ENCODE peak calls at places on chromosomes 7 and 10, in eight cellular contexts. One of them, this sample, is unnamed.

GRCh38 chr10:76085773-76086570 is 654.5 kb downstream of the LRMDA start:
- DNase-seq in IMR-90: no peak
- DNase-seq in fibroblast of pulmonary artery: no peak
- DNase-seq in astrocyte of the cerebellum: no peak
- DNase-seq in BJ: no peak
- DNase-seq in foreskin fibroblast: no peak
- DNase-seq in Caco-2: no peak
- DNase-seq in HCT116: no peak
- DNase-seq in this sample: no peak

GRCh38 chr10:76022366-76022765 is 590.9 kb downstream of the LRMDA start:
- DNase-seq in IMR-90: no peak
- DNase-seq in HCT116: no peak
- DNase-seq in fibroblast of pulmonary artery: no peak
- DNase-seq in foreskin fibroblast: no peak
- DNase-seq in BJ: no peak
- DNase-seq in astrocyte of the cerebellum: no peak
- DNase-seq in Caco-2: no peak
- DNase-seq in this sample: no peak

GRCh38 chr7:35263396-35263795 is 9.5 kb upstream of the TBX20 start:
- DNase-seq in HCT116: no peak
- DNase-seq in astrocyte of the cerebellum: no peak
- DNase-seq in Caco-2: no peak
- DNase-seq in IMR-90: no peak
- DNase-seq in foreskin fibroblast: no peak
- DNase-seq in fibroblast of pulmonary artery: no peak
- DNase-seq in BJ: no peak
- DNase-seq in this sample: no peak

GRCh38 chr7:148979827-148980226 is 48.5 kb downstream of the PDIA4 start:
- DNase-seq in foreskin fibroblast: no peak
- DNase-seq in BJ: no peak
- DNase-seq in Caco-2: no peak
- DNase-seq in HCT116: no peak
- DNase-seq in fibroblast of pulmonary artery: no peak
- DNase-seq in astrocyte of the cerebellum: no peak
- DNase-seq in IMR-90: no peak
- DNase-seq in this sample: no peak

GRCh38 chr7:69389220-69389619 is 209.1 kb upstream of the AUTS2 start:
- DNase-seq in HCT116: no peak
- DNase-seq in fibroblast of pulmonary artery: no peak
- DNase-seq in astrocyte of the cerebellum: no peak
- DNase-seq in Caco-2: no peak
- DNase-seq in foreskin fibroblast: no peak
- DNase-seq in IMR-90: no peak
- DNase-seq in BJ: no peak
- DNase-seq in this sample: no peak

GRCh38 chr10:101612872-101613271 is 24.8 kb downstream of the DPCD start:
- DNase-seq in BJ: no peak
- DNase-seq in fibroblast of pulmonary artery: no peak
- DNase-seq in astrocyte of the cerebellum: no peak
- DNase-seq in Caco-2: no peak
- DNase-seq in IMR-90: no peak
- DNase-seq in foreskin fibroblast: no peak
- DNase-seq in HCT116: no peak
- DNase-seq in this sample: no peak

GRCh38 chr10:1882168-1882567 is 144.8 kb upstream of the ADARB2 start:
- DNase-seq in Caco-2: no peak
- DNase-seq in BJ: no peak
- DNase-seq in fibroblast of pulmonary artery: no peak
- DNase-seq in HCT116: no peak
- DNase-seq in foreskin fibroblast: no peak
- DNase-seq in IMR-90: no peak
- DNase-seq in astrocyte of the cerebellum: no peak
- DNase-seq in this sample: no peak

GRCh38 chr10:52951819-52952218 is 179.2 kb upstream of the MBL2 start:
- DNase-seq in BJ: no peak
- DNase-seq in fibroblast of pulmonary artery: peak
- DNase-seq in foreskin fibroblast: no peak
- DNase-seq in HCT116: no peak
- DNase-seq in Caco-2: peak
- DNase-seq in IMR-90: peak
- DNase-seq in astrocyte of the cerebellum: no peak
- DNase-seq in this sample: no peak

GRCh38 chr10:90337316-90337715 is 520.5 kb downstream of the HTR7 start:
- DNase-seq in foreskin fibroblast: no peak
- DNase-seq in HCT116: no peak
- DNase-seq in astrocyte of the cerebellum: no peak
- DNase-seq in IMR-90: no peak
- DNase-seq in Caco-2: no peak
- DNase-seq in fibroblast of pulmonary artery: no peak
- DNase-seq in BJ: no peak
- DNase-seq in this sample: no peak

GRCh38 chr7:107860981-107861652 is 29.9 kb upstream of the DLD start:
- DNase-seq in BJ: peak
- DNase-seq in Caco-2: no peak
- DNase-seq in fibroblast of pulmonary artery: peak
- DNase-seq in foreskin fibroblast: no peak
- DNase-seq in HCT116: no peak
- DNase-seq in astrocyte of the cerebellum: peak
- DNase-seq in IMR-90: peak
- DNase-seq in this sample: no peak

GRCh38 chr7:139232893-139233292 is 1.9 kb downstream of the UBN2 start:
- DNase-seq in IMR-90: peak
- DNase-seq in Caco-2: no peak
- DNase-seq in astrocyte of the cerebellum: no peak
- DNase-seq in BJ: peak
- DNase-seq in foreskin fibroblast: no peak
- DNase-seq in fibroblast of pulmonary artery: peak
- DNase-seq in HCT116: no peak
- DNase-seq in this sample: no peak

GRCh38 chr10:3740157-3740871 is 44.7 kb downstream of the KLF6 start:
- DNase-seq in astrocyte of the cerebellum: no peak
- DNase-seq in BJ: no peak
- DNase-seq in Caco-2: peak
- DNase-seq in HCT116: peak
- DNase-seq in foreskin fibroblast: no peak
- DNase-seq in fibroblast of pulmonary artery: peak
- DNase-seq in IMR-90: peak
- DNase-seq in this sample: no peak

GRCh38 chr7:80018941-80019808 is 115.5 kb upstream of the GNAI1 start:
- DNase-seq in foreskin fibroblast: peak
- DNase-seq in IMR-90: peak
- DNase-seq in astrocyte of the cerebellum: peak
- DNase-seq in Caco-2: peak
- DNase-seq in HCT116: peak
- DNase-seq in fibroblast of pulmonary artery: peak
- DNase-seq in BJ: no peak
- DNase-seq in this sample: peak

GRCh38 chr10:88586462-88586861 is at the start of gene LIPJ:
- DNase-seq in HCT116: no peak
- DNase-seq in astrocyte of the cerebellum: no peak
- DNase-seq in BJ: no peak
- DNase-seq in fibroblast of pulmonary artery: no peak
- DNase-seq in Caco-2: no peak
- DNase-seq in IMR-90: no peak
- DNase-seq in foreskin fibroblast: no peak
- DNase-seq in this sample: no peak

GRCh38 chr10:124225468-124226270 is 132.3 kb upstream of the CHST15 start:
- DNase-seq in astrocyte of the cerebellum: no peak
- DNase-seq in fibroblast of pulmonary artery: no peak
- DNase-seq in foreskin fibroblast: no peak
- DNase-seq in BJ: no peak
- DNase-seq in HCT116: no peak
- DNase-seq in IMR-90: no peak
- DNase-seq in Caco-2: peak
- DNase-seq in this sample: no peak

GRCh38 chr7:134850048-134850447 is 70.6 kb downstream of the CALD1 start:
- DNase-seq in BJ: no peak
- DNase-seq in fibroblast of pulmonary artery: no peak
- DNase-seq in IMR-90: peak
- DNase-seq in Caco-2: no peak
- DNase-seq in HCT116: no peak
- DNase-seq in foreskin fibroblast: no peak
- DNase-seq in astrocyte of the cerebellum: no peak
- DNase-seq in this sample: no peak

GRCh38 chr7:128209229-128210035 is 31.6 kb upstream of the LEP start:
- DNase-seq in astrocyte of the cerebellum: peak
- DNase-seq in Caco-2: peak
- DNase-seq in IMR-90: peak
- DNase-seq in BJ: no peak
- DNase-seq in fibroblast of pulmonary artery: peak
- DNase-seq in HCT116: peak
- DNase-seq in foreskin fibroblast: peak
- DNase-seq in this sample: peak

GRCh38 chr7:110204527-110204926 is 886.4 kb upstream of the LRRN3 start:
- DNase-seq in fibroblast of pulmonary artery: no peak
- DNase-seq in BJ: no peak
- DNase-seq in astrocyte of the cerebellum: no peak
- DNase-seq in foreskin fibroblast: peak
- DNase-seq in Caco-2: peak
- DNase-seq in IMR-90: peak
- DNase-seq in HCT116: peak
- DNase-seq in this sample: no peak

DNA sequence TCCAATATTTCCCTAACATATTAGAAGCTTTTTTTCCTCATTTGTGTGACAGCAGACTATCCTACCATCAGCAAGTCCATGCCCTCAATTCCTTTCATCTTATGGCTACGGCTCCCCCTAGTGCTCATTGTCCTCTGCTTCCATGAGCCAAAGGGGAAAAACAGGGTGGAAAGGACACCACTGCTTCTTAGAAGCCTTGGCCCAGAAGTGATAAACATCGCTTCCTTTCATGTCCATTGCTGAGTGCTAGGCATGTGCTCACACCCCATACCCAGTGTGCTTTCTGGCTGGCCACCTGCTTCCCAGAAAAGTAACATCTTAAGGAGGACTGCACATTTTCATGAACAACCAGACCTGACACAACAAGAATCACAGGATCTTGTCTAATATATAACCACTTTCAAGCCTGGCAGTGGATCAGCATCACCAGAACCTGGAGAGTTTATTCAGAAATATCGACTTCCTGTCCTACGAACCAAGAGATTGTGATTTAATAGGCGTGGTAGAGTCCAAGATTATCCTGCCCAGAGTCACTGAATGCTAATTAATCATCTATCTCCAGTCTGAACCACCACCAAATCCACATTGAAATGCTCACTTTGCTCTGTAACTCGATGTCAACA is 650.5 kb upstream of the SORCS1 start:
- DNase-seq in Caco-2: peak
- DNase-seq in BJ: no peak
- DNase-seq in foreskin fibroblast: peak
- DNase-seq in astrocyte of the cerebellum: peak
- DNase-seq in IMR-90: peak
- DNase-seq in fibroblast of pulmonary artery: peak
- DNase-seq in HCT116: no peak
- DNase-seq in this sample: peak
- TF ChIP-seq CTCF in Caco-2: peak
- TF ChIP-seq CTCF in BJ: peak
- TF ChIP-seq CTCF in foreskin fibroblast: peak
- TF ChIP-seq CTCF in astrocyte of the cerebellum: peak
- TF ChIP-seq CTCF in IMR-90: peak
- TF ChIP-seq CTCF in fibroblast of pulmonary artery: peak
- TF ChIP-seq CTCF in HCT116: peak
- TF ChIP-seq CTCF in this sample: peak

GRCh38 chr10:7475046-7475860 is 64.4 kb upstream of the SFMBT2 start:
- DNase-seq in HCT116: no peak
- DNase-seq in foreskin fibroblast: no peak
- DNase-seq in Caco-2: no peak
- DNase-seq in fibroblast of pulmonary artery: no peak
- DNase-seq in IMR-90: no peak
- DNase-seq in BJ: no peak
- DNase-seq in astrocyte of the cerebellum: no peak
- DNase-seq in this sample: no peak
- H3K4me3 ChIP-seq in HCT116: no peak
- H3K4me3 ChIP-seq in foreskin fibroblast: no peak
- H3K4me3 ChIP-seq in Caco-2: no peak
- H3K4me3 ChIP-seq in fibroblast of pulmonary artery: no peak
- H3K4me3 ChIP-seq in IMR-90: no peak
- H3K4me3 ChIP-seq in BJ: no peak
- H3K4me3 ChIP-seq in astrocyte of the cerebellum: no peak
- H3K4me3 ChIP-seq in this sample: no peak

GRCh38 chr7:40047661-40048060 is 86.8 kb downstream of the MPLKIP start:
- DNase-seq in fibroblast of pulmonary artery: no peak
- DNase-seq in astrocyte of the cerebellum: no peak
- DNase-seq in IMR-90: no peak
- DNase-seq in BJ: no peak
- DNase-seq in HCT116: no peak
- DNase-seq in foreskin fibroblast: no peak
- DNase-seq in Caco-2: no peak
- DNase-seq in this sample: no peak
- TF ChIP-seq CTCF in fibroblast of pulmonary artery: peak
- TF ChIP-seq CTCF in astrocyte of the cerebellum: no peak
- TF ChIP-seq CTCF in IMR-90: peak
- TF ChIP-seq CTCF in BJ: no peak
- TF ChIP-seq CTCF in HCT116: peak
- TF ChIP-seq CTCF in foreskin fibroblast: peak
- TF ChIP-seq CTCF in Caco-2: peak
- TF ChIP-seq CTCF in this sample: no peak

GRCh38 chr10:13991353-13991752 is 339.4 kb downstream of the FRMD4A start:
- DNase-seq in fibroblast of pulmonary artery: no peak
- DNase-seq in HCT116: no peak
- DNase-seq in foreskin fibroblast: no peak
- DNase-seq in IMR-90: no peak
- DNase-seq in Caco-2: no peak
- DNase-seq in BJ: no peak
- DNase-seq in astrocyte of the cerebellum: no peak
- DNase-seq in this sample: no peak

GRCh38 chr10:13993169-13993568 is 337.6 kb downstream of the FRMD4A start:
- DNase-seq in fibroblast of pulmonary artery: peak
- DNase-seq in HCT116: no peak
- DNase-seq in foreskin fibroblast: peak
- DNase-seq in Caco-2: no peak
- DNase-seq in astrocyte of the cerebellum: peak
- DNase-seq in IMR-90: peak
- DNase-seq in BJ: no peak
- DNase-seq in this sample: no peak

GRCh38 chr10:13990918-13991317 is 339.8 kb downstream of the FRMD4A start:
- DNase-seq in HCT116: no peak
- DNase-seq in IMR-90: peak
- DNase-seq in fibroblast of pulmonary artery: peak
- DNase-seq in BJ: no peak
- DNase-seq in astrocyte of the cerebellum: peak
- DNase-seq in foreskin fibroblast: peak
- DNase-seq in Caco-2: no peak
- DNase-seq in this sample: no peak

GRCh38 chr10:13994932-13995331 is 335.8 kb downstream of the FRMD4A start:
- DNase-seq in BJ: no peak
- DNase-seq in astrocyte of the cerebellum: no peak
- DNase-seq in Caco-2: no peak
- DNase-seq in foreskin fibroblast: no peak
- DNase-seq in fibroblast of pulmonary artery: no peak
- DNase-seq in IMR-90: no peak
- DNase-seq in HCT116: no peak
- DNase-seq in this sample: no peak

DNA sequence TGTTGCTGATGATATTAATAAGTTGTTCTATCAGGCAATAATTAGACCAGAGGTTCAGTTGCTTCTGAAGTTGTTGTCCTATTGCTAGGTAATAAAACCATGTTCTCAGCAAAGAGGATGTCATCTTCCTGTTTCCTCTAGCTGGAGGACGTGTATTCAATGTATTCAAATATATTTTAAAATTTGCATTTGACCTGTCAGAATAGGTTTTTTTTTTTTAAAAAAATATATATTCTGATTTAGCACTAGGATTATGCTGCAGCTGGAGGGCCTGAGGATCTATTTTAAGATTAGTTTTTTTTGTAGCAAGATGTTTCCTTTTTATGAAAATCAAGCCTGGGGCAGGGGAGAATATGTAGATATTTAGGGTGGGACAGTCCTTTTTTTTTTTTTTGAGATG is 337.1 kb downstream of the FRMD4A start:
- DNase-seq in astrocyte of the cerebellum: no peak
- DNase-seq in HCT116: no peak
- DNase-seq in fibroblast of pulmonary artery: no peak
- DNase-seq in BJ: no peak
- DNase-seq in Caco-2: no peak
- DNase-seq in IMR-90: no peak
- DNase-seq in foreskin fibroblast: no peak
- DNase-seq in this sample: no peak
- H3K4me3 ChIP-seq in astrocyte of the cerebellum: no peak
- H3K4me3 ChIP-seq in HCT116: no peak
- H3K4me3 ChIP-seq in fibroblast of pulmonary artery: no peak
- H3K4me3 ChIP-seq in BJ: no peak
- H3K4me3 ChIP-seq in Caco-2: no peak
- H3K4me3 ChIP-seq in IMR-90: no peak
- H3K4me3 ChIP-seq in foreskin fibroblast: no peak
- H3K4me3 ChIP-seq in this sample: no peak